ENCODE peak calls at places on chromosome 5, in eight cellular contexts. H, A, F, E, Z, T, R and Q are unnamed samples.

GRCh38 chr5:148091991-148092964 is 28.5 kb downstream of the SPINK5 start:
- DNase-seq in R (no peak), Z (no peak), A (no peak), F (no peak), H (no peak), T (no peak), E (no peak), Q (no peak)

GRCh38 chr5:132856011-132856410 is 10.3 kb downstream of the GDF9 start:
- DNase-seq in R (no peak), A (no peak), F (no peak), T (no peak), H (no peak), Z (no peak), E (no peak), Q (no peak)

GRCh38 chr5:87266914-87267573 is 639 bp upstream of the RASA1 start:
- DNase-seq in T (no peak), Z (no peak), R (no peak), F (no peak), H (no peak), E (no peak), A (no peak), Q (no peak)

GRCh38 chr5:141691867-141692532 is 10.0 kb upstream of the ARAP3 start:
- DNase-seq in H (peak; percentile 85), Z (peak; percentile 84), E (peak; percentile 51), A (peak; percentile 89), T (peak; percentile 91), F (peak; percentile 85), R (peak; percentile 92), Q (peak; percentile 81)

GRCh38 chr5:160545832-160546231 is 124.2 kb downstream of the PTTG1 start:
- DNase-seq in R (no peak), T (no peak), Z (no peak), F (no peak), E (no peak), A (no peak), H (no peak), Q (no peak)

GRCh38 chr5:107669543-107670027 is 1.2 kb downstream of the EFNA5 start:
- DNase-seq in H (peak; percentile 43), T (peak; percentile 55), Z (peak; percentile 71), R (peak; percentile 65), A (peak; percentile 29), F (peak; percentile 36), E (no peak), Q (no peak)

GRCh38 chr5:2901511-2901910 is 150.0 kb upstream of the IRX2 start:
- DNase-seq in F (no peak), T (no peak), Z (no peak), A (no peak), E (no peak), R (no peak), H (no peak), Q (no peak)

GRCh38 chr5:66963559-66963971 is 233.0 kb downstream of the CD180 start:
- DNase-seq in A (peak; percentile 12), E (no peak), F (peak; percentile 47), R (peak; percentile 8), Z (peak; percentile 69), T (peak; percentile 26), H (peak; percentile 57), Q (no peak)

GRCh38 chr5:125237026-125237425 is 490.6 kb upstream of the ZNF608 start:
- DNase-seq in R (no peak), Z (peak; percentile 13), A (no peak), H (no peak), T (no peak), E (no peak), F (no peak), Q (no peak)

GRCh38 chr5:154220625-154221024 is 30.1 kb downstream of the GALNT10 start:
- DNase-seq in F (peak; percentile 89), T (no peak), Z (no peak), E (peak; percentile 51), H (peak; percentile 74), R (no peak), A (peak; percentile 65), Q (no peak)

GRCh38 chr5:138149530-138149929 is 10.3 kb upstream of the NME5 start:
- DNase-seq in H (peak; percentile 17), R (no peak), A (no peak), F (peak; percentile 31), Z (peak; percentile 68), E (no peak), T (no peak), Q (no peak)

GRCh38 chr5:167332291-167332690 is 959.2 kb upstream of the WWC1 start:
- DNase-seq in E (no peak), F (no peak), T (no peak), A (no peak), R (no peak), Z (no peak), H (no peak), Q (no peak)

GRCh38 chr5:135916638-135917263 is 21.1 kb upstream of the IL9 start:
- DNase-seq in F (no peak), H (no peak), R (no peak), T (no peak), E (no peak), A (no peak), Z (no peak), Q (no peak)

GRCh38 chr5:116980581-116980980 is 406.0 kb upstream of the SEMA6A start:
- DNase-seq in A (no peak), F (no peak), H (no peak), E (no peak), T (no peak), R (no peak), Z (no peak), Q (no peak)

GRCh38 chr5:174187481-174187880 is 142.0 kb downstream of the NSG2 start:
- DNase-seq in A (no peak), H (no peak), Z (no peak), E (no peak), T (no peak), F (no peak), R (no peak), Q (no peak)

GRCh38 chr5:127307868-127308267 is 17.3 kb downstream of the MEGF10 start:
- DNase-seq in E (no peak), T (no peak), Z (peak; percentile 54), A (no peak), H (no peak), F (no peak), R (no peak), Q (no peak)

GRCh38 chr5:130643321-130643720 is 521.7 kb downstream of the HINT1 start:
- DNase-seq in H (no peak), T (no peak), Z (no peak), E (no peak), A (no peak), F (no peak), R (no peak), Q (no peak)

GRCh38 chr5:125583291-125583690 is 836.9 kb upstream of the ZNF608 start:
- DNase-seq in F (no peak), Z (no peak), E (no peak), H (no peak), T (no peak), A (no peak), R (no peak), Q (no peak)

GRCh38 chr5:1942630-1943029 is 59.9 kb upstream of the IRX4 start:
- DNase-seq in A (no peak), F (no peak), T (no peak), R (no peak), H (no peak), E (no peak), Z (no peak), Q (no peak)

GRCh38 chr5:39209924-39210323 is 9.4 kb downstream of the FYB1 start:
- DNase-seq in T (no peak), R (no peak), A (no peak), F (no peak), E (no peak), H (no peak), Z (no peak), Q (no peak)

GRCh38 chr5:5702934-5703333 is 280.5 kb downstream of the ICE1 start:
- DNase-seq in A (no peak), T (no peak), F (no peak), E (no peak), H (no peak), R (no peak), Z (no peak), Q (no peak)
- H3K9me2 ChIP-seq in A (no peaks in the 10 kb centered on the region), T (no peaks in the 10 kb centered on the region), F (no peaks in the 10 kb centered on the region), E (no peaks in the 10 kb centered on the region), H (no peaks in the 10 kb centered on the region), R (no peaks in the 10 kb centered on the region), Z (peaks cover 4% of the 10 kb centered on the region), Q (no peaks in the 10 kb centered on the region)

DNA sequence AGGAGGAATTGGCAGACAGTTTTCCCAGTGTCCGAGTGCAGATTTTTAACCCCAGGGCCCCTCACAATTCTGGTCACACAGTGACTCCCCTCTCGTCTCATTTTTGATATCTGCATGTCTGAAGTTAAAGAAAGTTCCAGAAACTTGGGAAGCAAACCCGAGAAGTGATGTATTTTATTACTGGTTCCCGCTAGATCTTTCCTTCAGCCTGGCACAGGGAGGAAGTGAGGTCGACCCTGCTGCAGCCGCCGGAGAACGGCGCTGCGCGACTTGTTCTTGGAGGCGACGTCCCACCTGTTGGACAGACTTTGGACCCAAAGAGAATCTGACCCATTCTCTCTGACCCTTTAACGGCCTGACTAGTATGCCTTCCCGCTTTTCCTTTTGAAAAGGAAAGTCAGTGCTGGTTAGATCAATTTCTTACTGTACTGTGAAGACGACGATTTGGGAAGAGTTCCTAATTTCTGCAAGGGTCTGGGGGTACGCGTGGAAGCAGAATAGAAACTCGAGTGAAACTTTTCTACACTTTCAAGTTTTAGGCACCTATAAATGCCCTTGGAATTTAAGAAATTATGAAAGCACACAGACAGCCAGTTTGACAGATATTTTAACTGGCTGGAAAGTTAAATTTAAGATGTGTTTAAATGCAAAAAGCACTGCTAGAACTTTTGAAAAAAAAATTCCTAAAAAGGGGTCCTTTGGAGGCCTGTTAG is 748 bp downstream of the OTULIN start:
- DNase-seq in H (peak; percentile 59), F (peak; percentile 59), E (no peak), Z (peak; percentile 60), R (peak; percentile 53), T (peak; percentile 71), A (peak; percentile 52), Q (peak; percentile 54)
- H3K4me1 ChIP-seq in H (peaks cover 49% of the 10 kb centered on the region), F (peaks cover 39% of the 10 kb centered on the region), E (peaks cover 25% of the 10 kb centered on the region), Z (peaks cover 19% of the 10 kb centered on the region), R (peaks cover 19% of the 10 kb centered on the region), T (peaks cover 27% of the 10 kb centered on the region), A (peaks cover 33% of the 10 kb centered on the region), Q (peaks cover 72% of the 10 kb centered on the region)

DNA sequence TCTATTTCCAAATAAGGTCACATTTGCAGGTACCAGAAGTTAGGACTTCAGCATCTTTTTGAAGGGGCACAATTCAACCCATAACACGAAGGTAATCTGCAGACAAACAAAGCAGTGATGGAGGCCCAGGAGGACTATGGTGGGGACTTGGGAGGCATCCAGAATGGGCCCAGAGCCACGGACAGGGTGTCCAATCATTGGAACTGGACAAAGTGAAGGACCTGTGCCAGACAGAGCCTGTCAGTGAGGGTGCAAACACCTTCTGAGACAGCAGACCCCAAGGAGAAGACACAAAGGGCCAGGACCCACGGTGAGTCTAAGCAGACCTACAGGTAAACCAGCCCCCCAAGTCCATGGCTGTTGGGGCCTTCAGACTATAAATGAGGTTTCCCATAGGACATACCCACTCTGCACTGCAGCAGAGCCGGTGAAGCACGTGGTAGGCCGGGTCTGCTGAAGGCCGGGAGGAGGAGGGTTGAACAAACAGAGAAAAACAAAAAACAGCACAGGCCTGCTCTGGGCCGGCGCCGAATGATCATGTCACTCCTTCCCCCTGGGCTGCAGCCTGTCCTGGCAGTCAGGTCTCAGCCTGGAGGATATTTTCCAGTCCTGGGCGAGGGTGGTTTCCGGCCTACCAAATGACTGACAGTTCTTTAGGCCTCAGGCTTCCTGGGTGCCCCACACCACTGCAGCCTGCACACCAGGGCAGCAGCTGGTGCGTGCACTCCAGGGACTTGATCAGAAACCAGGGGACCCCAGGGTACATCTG is 84.4 kb downstream of the COL23A1 start:
- DNase-seq in F (no peak), Z (no peak), E (no peak), T (no peak), A (no peak), R (no peak), H (no peak), Q (no peak)
- H3K9me2 ChIP-seq in F (no peaks in the 10 kb centered on the region), Z (peaks cover 4% of the 10 kb centered on the region), E (no peaks in the 10 kb centered on the region), T (no peaks in the 10 kb centered on the region), A (no peaks in the 10 kb centered on the region), R (no peaks in the 10 kb centered on the region), H (no peaks in the 10 kb centered on the region), Q (no peaks in the 10 kb centered on the region)

GRCh38 chr5:149801307-149801985 is 71.3 kb downstream of the PPARGC1B start:
- DNase-seq in A (no peak), F (no peak), R (no peak), Z (no peak), H (no peak), E (no peak), T (no peak), Q (no peak)
- H3K4me1 ChIP-seq in A (peaks cover 24% of the 10 kb centered on the region), F (peaks cover 18% of the 10 kb centered on the region), R (peaks cover 20% of the 10 kb centered on the region), Z (peaks cover 6% of the 10 kb centered on the region), H (peaks cover 25% of the 10 kb centered on the region), E (peaks cover 51% of the 10 kb centered on the region), T (peaks cover 19% of the 10 kb centered on the region), Q (no peaks in the 10 kb centered on the region)